ENCODE peak calls at places on chromosomes 7 and 10, in eight cellular contexts. L, G, N, E, D, A, Z and I are unnamed samples.
A peak's percentile ranks its signal among the peaks of the same experiment; 100 is the strongest.

GRCh38 chr10:108911814-108912541 is 1011.3 kb downstream of the XPNPEP1 start:
- DNase-seq in E (no peak), Z (no peak), L (no peak), D (no peak), G (no peak), N (peak; percentile 65), A (peak; percentile 79), I (no peak)

GRCh38 chr10:47378606-47379444 is 5.3 kb downstream of the ZNF488 start:
- DNase-seq in E (no peak), L (no peak), G (no peak), A (peak; percentile 4), N (no peak), D (no peak), Z (no peak), I (no peak)

GRCh38 chr10:109956454-109957091 is 33.3 kb upstream of the XPNPEP1 start:
- DNase-seq in G (no peak), D (no peak), A (peak; percentile 42), Z (no peak), E (no peak), N (peak; percentile 66), L (peak; percentile 21), I (no peak)

GRCh38 chr10:91768123-91768522 is 30.1 kb upstream of the TNKS2 start:
- DNase-seq in D (no peak), E (no peak), L (peak; percentile 20), A (no peak), N (peak; percentile 6), Z (no peak), G (no peak), I (no peak)

GRCh38 chr10:92848037-92848440 is 281 bp upstream of the EXOC6 start:
- DNase-seq in Z (no peak), G (no peak), E (no peak), D (no peak), L (no peak), N (no peak), A (no peak), I (no peak)

GRCh38 chr7:42910306-42910705 is 1.6 kb downstream of the C7orf25 start:
- DNase-seq in E (no peak), D (no peak), Z (no peak), G (no peak), N (no peak), L (no peak), A (no peak), I (no peak)

GRCh38 chr10:79552143-79552542 is 8.1 kb downstream of the SFTPA2 start:
- DNase-seq in G (no peak), L (no peak), N (no peak), D (no peak), A (no peak), E (no peak), Z (no peak), I (no peak)

GRCh38 chr10:44557596-44558191 is 172.8 kb upstream of the CXCL12 start:
- DNase-seq in G (no peak), Z (no peak), E (no peak), L (no peak), D (no peak), A (peak; percentile 9), N (no peak), I (no peak)

GRCh38 chr10:102335184-102335583 is 60.3 kb upstream of the NFKB2 start:
- DNase-seq in Z (no peak), A (peak; percentile 64), N (no peak), L (no peak), D (no peak), E (no peak), G (no peak), I (no peak)

GRCh38 chr7:71716741-71717140 is 584.8 kb downstream of the GALNT17 start:
- DNase-seq in N (no peak), A (no peak), D (no peak), G (no peak), L (no peak), Z (no peak), E (no peak), I (no peak)

GRCh38 chr10:74947781-74948401 is 121.5 kb downstream of the KAT6B start:
- DNase-seq in Z (no peak), G (no peak), D (no peak), E (no peak), N (peak; percentile 38), A (no peak), L (no peak), I (no peak)

GRCh38 chr10:124329941-124330340 is 88.8 kb downstream of the OAT start:
- DNase-seq in A (no peak), L (no peak), G (no peak), Z (no peak), N (no peak), D (no peak), E (no peak), I (no peak)

GRCh38 chr10:132514841-132515521 is 22.6 kb upstream of the INPP5A start:
- DNase-seq in A (no peak), D (no peak), Z (no peak), E (no peak), G (no peak), L (no peak), N (no peak), I (no peak)

GRCh38 chr10:50604049-50604640 is 19.6 kb downstream of the SGMS1 start:
- DNase-seq in D (no peak), N (no peak), A (peak; percentile 29), E (no peak), L (no peak), Z (no peak), G (no peak), I (no peak)

GRCh38 chr10:107118866-107119265 is 45.6 kb downstream of the SORCS1 start:
- DNase-seq in E (no peak), G (no peak), A (no peak), D (no peak), N (no peak), Z (no peak), L (no peak), I (no peak)

GRCh38 chr10:10605551-10606081 is 412.1 kb upstream of the CELF2 start:
- DNase-seq in E (no peak), N (peak; percentile 62), D (no peak), L (no peak), Z (no peak), A (peak; percentile 82), G (no peak), I (no peak)

GRCh38 chr10:27345455-27345909 is 104.9 kb upstream of the ACBD5 start:
- DNase-seq in L (peak; percentile 60), G (no peak), A (no peak), E (no peak), D (no peak), Z (no peak), N (no peak), I (no peak)

GRCh38 chr7:141585592-141586510 is 34.6 kb downstream of the AGK start:
- DNase-seq in E (no peak), D (no peak), A (peak; percentile 81), Z (no peak), N (peak; percentile 95), L (no peak), G (peak; percentile 24), I (no peak)

GRCh38 chr10:35578608-35578956 is 26.6 kb upstream of the GJD4 start:
- DNase-seq in Z (no peak), N (no peak), G (no peak), L (no peak), E (no peak), D (no peak), A (no peak), I (no peak)

GRCh38 chr7:17086403-17086802 is 204.6 kb upstream of the AGR3 start:
- DNase-seq in D (no peak), E (no peak), G (no peak), N (no peak), A (no peak), L (no peak), Z (no peak), I (no peak)

GRCh38 chr7:147524726-147525245 is 1065.8 kb upstream of the C7orf33 start:
- DNase-seq in G (no peak), Z (no peak), A (peak; percentile 23), L (no peak), D (no peak), N (no peak), E (no peak), I (no peak)

GRCh38 chr7:18860226-18860625 is 257.2 kb downstream of the TWIST1 start:
- DNase-seq in E (no peak), Z (no peak), A (no peak), N (no peak), D (no peak), L (no peak), G (no peak), I (no peak)

GRCh38 chr10:78783753-78784152 is 285.0 kb upstream of the ZMIZ1 start:
- DNase-seq in N (no peak), G (no peak), E (no peak), D (no peak), Z (no peak), A (no peak), L (no peak), I (no peak)

GRCh38 chr7:106947244-106947728 is 82.2 kb downstream of the PIK3CG start:
- DNase-seq in G (no peak), E (no peak), L (peak; percentile 71), D (no peak), Z (peak; percentile 2), N (peak; percentile 70), A (peak; percentile 74), I (no peak)

GRCh38 chr7:44977304-44977858 is 1.4 kb downstream of the MYO1G start:
- DNase-seq in N (peak; percentile 34), A (no peak), Z (peak; percentile 61), L (peak; percentile 68), D (peak; percentile 44), G (peak; percentile 60), E (peak; percentile 67), I (no peak)

GRCh38 chr7:105759670-105760548 is 116.5 kb downstream of the ATXN7L1 start:
- DNase-seq in N (peak; percentile 71), D (no peak), E (no peak), L (peak; percentile 53), A (peak; percentile 57), Z (no peak), G (no peak), I (no peak)